ENCODE peak calls at places on chromosomes 11 and 22, in four cellular contexts. Y is epithelial cell of esophagus, F is lower lobe of right lung, U is bronchial epithelial cell. P is an unnamed sample.

GRCh38 chr11:31987118-31988005 is 103.5 kb upstream of the RCN1 start:
- DNase-seq in Y (no peak), F (no peak), U (no peak), P (no peak)

GRCh38 chr11:9568854-9569587 is 4.4 kb upstream of the WEE1 start:
- DNase-seq in Y (peak; percentile 98), F (peak; percentile 61), U (peak; percentile 100), P (peak; percentile 94)

GRCh38 chr11:32439488-32440210 is 4.3 kb upstream of the WT1 start:
- DNase-seq in Y (no peak), F (no peak), U (no peak), P (no peak)

GRCh38 chr11:42170601-42171000 is 711.1 kb upstream of the LRRC4C start:
- DNase-seq in Y (no peak), F (no peak), U (no peak), P (no peak)

GRCh38 chr22:17250380-17251129 is 31.3 kb upstream of the ADA2 start:
- DNase-seq in Y (no peak), F (no peak), U (no peak), P (no peak)

GRCh38 chr22:35617137-35617755 is at the start of gene MB:
- DNase-seq in Y (no peak), F (no peak), U (no peak), P (no peak)

GRCh38 chr11:92779746-92780145 is 189.7 kb upstream of the MTNR1B start:
- DNase-seq in Y (no peak), F (no peak), U (no peak), P (no peak)

GRCh38 chr11:115758011-115758410 is 253.8 kb upstream of the CADM1 start:
- DNase-seq in Y (no peak), F (no peak), U (no peak), P (no peak)

GRCh38 chr11:120186799-120187591 is 23.8 kb upstream of the OAF start:
- DNase-seq in Y (peak; percentile 94), F (no peak), U (peak; percentile 93), P (no peak)

GRCh38 chr22:40676644-40677043 is 2.6 kb upstream of the MCHR1 start:
- DNase-seq in Y (peak; percentile 85), F (no peak), U (peak; percentile 80), P (no peak)

GRCh38 chr11:84372366-84372765 is 1086.2 kb upstream of the CCDC90B start:
- DNase-seq in Y (no peak), F (no peak), U (no peak), P (no peak)

GRCh38 chr11:60288531-60288930 is 8.1 kb downstream of the MS4A4A start:
- DNase-seq in Y (no peak), F (no peak), U (no peak), P (no peak)

GRCh38 chr22:38220163-38220562 is 18.4 kb downstream of the MAFF start:
- DNase-seq in Y (no peak), F (no peak), U (no peak), P (no peak)

GRCh38 chr11:1734571-1735081 is 15.8 kb downstream of the IFITM10 start:
- DNase-seq in Y (no peak), F (no peak), U (no peak), P (no peak)

GRCh38 chr22:44335066-44335839 is 22.5 kb upstream of the SHISAL1 start:
- DNase-seq in Y (no peak), F (no peak), U (no peak), P (no peak)

GRCh38 chr22:19884954-19885751 is 30.5 kb upstream of the GNB1L start:
- DNase-seq in Y (no peak), F (no peak), U (no peak), P (no peak)

GRCh38 chr22:19887251-19887985 is 32.7 kb upstream of the GNB1L start:
- DNase-seq in Y (no peak), F (peak; percentile 51), U (no peak), P (no peak)

GRCh38 chr22:19886605-19887250 is 32.1 kb upstream of the GNB1L start:
- DNase-seq in Y (peak; percentile 83), F (peak; percentile 79), U (peak; percentile 90), P (no peak)

GRCh38 chr22:19884161-19884953 is 29.7 kb upstream of the GNB1L start:
- DNase-seq in Y (no peak), F (peak; percentile 37), U (no peak), P (no peak)

GRCh38 chr22:19885841-19886592 is 31.3 kb upstream of the GNB1L start:
- DNase-seq in Y (no peak), F (peak; percentile 42), U (no peak), P (no peak)
- H3K4me3 ChIP-seq in Y (no peak overlapping the region), F (no peak overlapping the region), U (no peak overlapping the region), P (no peak overlapping the region)

DNA sequence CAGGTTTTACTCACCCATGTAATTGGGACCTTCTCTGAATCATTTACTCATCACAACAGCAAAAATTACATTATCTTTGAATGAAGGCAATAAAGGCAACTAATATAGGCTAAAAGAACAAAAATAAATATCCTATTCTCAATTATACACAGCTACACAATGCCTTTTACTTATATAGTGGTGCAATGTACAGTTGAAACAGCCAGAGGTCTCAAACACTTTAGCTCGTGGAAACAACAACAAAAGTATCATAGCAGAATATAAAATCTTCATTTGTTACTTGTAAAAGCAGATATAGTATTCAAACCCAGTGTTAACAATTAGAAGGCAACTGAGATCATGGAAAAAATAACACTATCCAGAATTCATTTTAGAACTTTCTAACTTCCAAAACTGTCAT is 20.6 kb upstream of the CCDC34 start:
- DNase-seq in Y (no peak), F (no peak), U (no peak), P (no peak)
- TF ChIP-seq CTCF in Y (no peak), F (no peak), U (no peak), P (no peak)

GRCh38 chr11:75151346-75152047 is 590 bp downstream of the SLCO2B1 start:
- DNase-seq in Y (peak; percentile 23), F (no peak), U (peak; percentile 8), P (no peak)

GRCh38 chr11:75150879-75151278 is at the start of gene SLCO2B1:
- DNase-seq in Y (peak; percentile 19), F (no peak), U (no peak), P (no peak)

GRCh38 chr11:75150079-75150478 is 828 bp upstream of the SLCO2B1 start:
- DNase-seq in Y (no peak), F (no peak), U (no peak), P (no peak)

GRCh38 chr11:75152651-75153553 is 2.0 kb downstream of the SLCO2B1 start:
- DNase-seq in Y (no peak), F (no peak), U (no peak), P (no peak)

DNA sequence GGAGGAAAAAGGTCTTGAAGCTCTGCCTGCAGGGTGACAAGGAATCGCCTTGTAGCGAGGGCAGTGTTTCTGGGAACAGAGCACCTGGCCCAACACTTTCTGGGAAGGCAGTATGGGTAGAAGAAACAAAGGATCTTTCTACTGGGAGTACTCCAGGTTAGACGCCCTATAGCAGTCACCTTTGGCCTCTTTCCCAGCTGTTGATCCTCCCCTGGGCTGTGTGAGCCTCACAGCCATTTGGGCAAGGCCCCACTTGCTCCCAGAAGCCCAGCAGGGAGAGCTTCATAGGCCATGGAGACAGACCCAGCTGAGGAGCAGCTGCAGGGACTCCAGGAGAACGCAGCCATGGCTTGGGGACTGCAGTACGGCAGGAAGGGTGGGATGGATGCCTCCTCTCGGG is 1.2 kb downstream of the SLCO2B1 start:
- DNase-seq in Y (no peak), F (no peak), U (no peak), P (no peak)
- H3K4me3 ChIP-seq in Y (no peak overlapping the region), F (peak overlapping the region; percentile 54), U (no peak overlapping the region), P (no peak overlapping the region)

GRCh38 chr11:27896096-27896495 is 195.8 kb upstream of the BDNF start:
- DNase-seq in Y (no peak), F (no peak), U (no peak), P (no peak)

GRCh38 chr11:27898166-27898565 is 197.9 kb upstream of the BDNF start:
- DNase-seq in Y (peak; percentile 19), F (no peak), U (peak; percentile 56), P (no peak)

GRCh38 chr11:27894552-27894951 is 194.3 kb upstream of the BDNF start:
- DNase-seq in Y (no peak), F (no peak), U (no peak), P (no peak)
- TF ChIP-seq CTCF in Y (no peak), F (no peak), U (no peak), P (no peak)

GRCh38 chr11:132734217-132734616 is 798.1 kb downstream of the OPCML start:
- DNase-seq in Y (peak; percentile 45), F (no peak), U (peak; percentile 44), P (no peak)
- H3K4me3 ChIP-seq in Y (no peak overlapping the region), F (no peak overlapping the region), U (no peak overlapping the region), P (no peak overlapping the region)

GRCh38 chr11:67483498-67483798 is 622 bp downstream of the AIP start:
- DNase-seq in Y (no peak), F (no peak), U (no peak), P (no peak)

GRCh38 chr11:67483901-67484665 is 1.3 kb downstream of the AIP start:
- DNase-seq in Y (no peak), F (no peak), U (no peak), P (no peak)

GRCh38 chr11:67482275-67482735 is 521 bp upstream of the AIP start:
- DNase-seq in Y (no peak), F (no peak), U (no peak), P (no peak)

GRCh38 chr11:67484847-67485311 is 2.1 kb downstream of the AIP start:
- DNase-seq in Y (no peak), F (peak; percentile 56), U (no peak), P (no peak)

DNA sequence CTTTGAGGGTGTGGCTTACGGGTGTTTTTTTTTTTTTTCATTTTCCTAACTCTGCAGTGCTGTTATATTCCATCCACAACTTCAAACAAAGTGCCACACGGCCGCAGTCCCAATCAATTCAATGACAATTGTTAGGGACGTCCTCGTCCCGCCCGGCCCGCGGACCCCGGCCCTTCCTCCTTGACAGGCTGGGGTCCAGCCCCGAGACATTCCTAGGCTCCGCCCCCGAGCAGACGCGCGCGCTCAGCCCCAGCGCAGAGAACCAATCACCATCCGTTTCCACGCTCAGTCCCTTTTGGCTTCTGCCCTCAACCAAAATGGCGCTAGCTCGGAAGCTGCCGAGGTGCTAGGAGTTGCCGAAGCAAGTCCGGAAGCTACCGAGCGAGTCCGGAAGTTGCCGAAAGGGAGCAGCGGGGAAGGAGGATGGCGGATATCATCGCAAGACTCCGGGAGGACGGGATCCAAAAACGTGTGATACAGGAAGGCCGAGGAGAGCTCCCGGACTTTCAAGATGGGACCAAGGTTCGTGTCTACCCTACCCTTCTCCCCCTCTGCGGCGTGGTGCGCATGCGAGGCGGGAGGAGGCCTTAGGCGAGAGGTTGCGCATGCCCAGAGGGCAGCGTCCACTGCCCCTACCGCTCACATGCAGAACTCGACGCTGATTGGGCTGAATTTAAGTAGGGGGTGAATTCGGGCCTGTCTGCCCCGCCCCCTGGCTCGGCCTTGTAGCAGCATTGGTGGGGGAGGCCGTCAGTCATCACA is at the start of gene AIP:
- DNase-seq in Y (peak; percentile 98), F (peak; percentile 97), U (peak; percentile 95), P (peak; percentile 88)
- TF ChIP-seq CTCF in Y (no peak), F (peak; percentile 32), U (peak; percentile 3), P (peak; percentile 21)

P was measured in epithelial cell of proximal tubule.